ENCODE peak calls at places on chromosomes 11 and 22, in four cellular contexts. A is fibroblast of pulmonary artery, R is GM13977, Q is Caki2. D is an unnamed sample.

GRCh38 chr11:8558436-8558835 is 35.6 kb downstream of the STK33 start:
- DNase-seq in A (no peak), R (no peak), Q (no peak), D (peak)

GRCh38 chr11:55966391-55966790 is 3.4 kb downstream of the OR10AG1 start:
- DNase-seq in A (no peak), R (no peak), Q (no peak), D (no peak)

GRCh38 chr22:23534201-23534850 is 45.8 kb downstream of the IGLL1 start:
- DNase-seq in A (peak), R (no peak), Q (no peak), D (no peak)

GRCh38 chr11:64866173-64866491 is 12.3 kb downstream of the EHD1 start:
- DNase-seq in A (no peak), R (no peak), Q (no peak), D (no peak)

GRCh38 chr11:68273056-68273738 is 1.4 kb upstream of the C11orf24 start:
- DNase-seq in A (no peak), R (peak), Q (no peak), D (no peak)

GRCh38 chr11:72813740-72814138 is 472 bp upstream of the ATG16L2 start:
- DNase-seq in A (peak), R (peak), Q (peak), D (peak)

GRCh38 chr11:46686886-46687810 is 13.3 kb downstream of the ARHGAP1 start:
- DNase-seq in A (peak), R (no peak), Q (no peak), D (no peak)

GRCh38 chr22:44024288-44024908 is at the start of gene PARVB:
- DNase-seq in A (no peak), R (peak), Q (peak), D (peak)

GRCh38 chr11:74024630-74025029 is 15.7 kb upstream of the UCP3 start:
- DNase-seq in A (peak), R (no peak), Q (no peak), D (no peak)

GRCh38 chr11:45087301-45087700 is 59.1 kb upstream of the PRDM11 start:
- DNase-seq in A (peak), R (no peak), Q (no peak), D (no peak)

GRCh38 chr22:31917227-31917921 is 27.0 kb upstream of the YWHAH start:
- DNase-seq in A (no peak), R (peak), Q (no peak), D (no peak)

GRCh38 chr11:44943118-44943517 is 7.6 kb downstream of the TP53I11 start:
- DNase-seq in A (no peak), R (no peak), Q (peak), D (no peak)

GRCh38 chr11:66561178-66561974 is 7.0 kb downstream of the CTSF start:
- DNase-seq in A (no peak), R (no peak), Q (no peak), D (no peak)

GRCh38 chr11:28759311-28759710 is 651.1 kb downstream of the METTL15 start:
- DNase-seq in A (peak), R (no peak), Q (peak), D (no peak)

GRCh38 chr22:45413013-45413367 is 409 bp downstream of the SMC1B start:
- DNase-seq in A (no peak), R (no peak), Q (no peak), D (no peak)

GRCh38 chr22:20852076-20852475 is 6.5 kb downstream of the PI4KA start:
- DNase-seq in A (no peak), R (no peak), Q (no peak), D (no peak)

GRCh38 chr11:64742087-64742939 is 1.6 kb downstream of the RASGRP2 start:
- DNase-seq in A (no peak), R (peak), Q (no peak), D (peak)

GRCh38 chr11:47383106-47383505 is 4.8 kb upstream of the SPI1 start:
- DNase-seq in A (no peak), R (no peak), Q (no peak), D (no peak)

GRCh38 chr22:28923826-28924732 is 40.7 kb downstream of the ZNRF3 start:
- DNase-seq in A (no peak), R (no peak), Q (no peak), D (peak)

GRCh38 chr11:70912226-70912840 is 340.0 kb downstream of the SHANK2 start:
- DNase-seq in A (no peak), R (no peak), Q (no peak), D (peak)

GRCh38 chr11:6475936-6476335 is 2.2 kb upstream of the TRIM3 start:
- DNase-seq in A (no peak), R (no peak), Q (no peak), D (peak)

GRCh38 chr11:816433-816779 is 2.3 kb upstream of the PNPLA2 start:
- DNase-seq in A (no peak), R (no peak), Q (no peak), D (no peak)

GRCh38 chr11:73139476-73140198 is 2.5 kb downstream of the FCHSD2 start:
- DNase-seq in A (peak), R (no peak), Q (no peak), D (no peak)

GRCh38 chr11:65428578-65429068 is 6.0 kb downstream of the NEAT1 start:
- DNase-seq in A (no peak), R (no peak), Q (no peak), D (peak)

GRCh38 chr22:49136041-49136815 is 691.4 kb downstream of the BRD1 start:
- DNase-seq in A (no peak), R (no peak), Q (no peak), D (no peak)

GRCh38 chr11:116173946-116174911 is 598.6 kb downstream of the BUD13 start:
- DNase-seq in A (no peak), R (no peak), Q (no peak), D (no peak)

GRCh38 chr11:66002648-66003225 is 434 bp downstream of the BANF1 start:
- DNase-seq in A (peak), R (peak), Q (peak), D (peak)

GRCh38 chr22:39856588-39856987 is 37.0 kb downstream of the ENTHD1 start:
- DNase-seq in A (no peak), R (no peak), Q (no peak), D (no peak)

GRCh38 chr11:64762916-64763803 is 3.4 kb upstream of the PYGM start:
- DNase-seq in A (peak), R (peak), Q (peak), D (no peak)

GRCh38 chr11:45110562-45110961 is 35.9 kb upstream of the PRDM11 start:
- DNase-seq in A (peak), R (peak), Q (peak), D (peak)

GRCh38 chr11:65657426-65657825 is 5.3 kb downstream of the RELA start:
- DNase-seq in A (no peak), R (no peak), Q (no peak), D (no peak)

GRCh38 chr22:38862375-38863329 is 9.4 kb downstream of the CBX6 start:
- DNase-seq in A (peak), R (no peak), Q (no peak), D (no peak)

GRCh38 chr11:1756024-1756561 is 5.7 kb upstream of the IFITM10 start:
- DNase-seq in A (no peak), R (no peak), Q (no peak), D (no peak)